ENCODE peak calls at places on chromosomes 12 and 14, in seven cellular contexts. V is neural progenitor cell, N is PC-3, D is SK-N-SH, Q is HCT116, F is GM23248, S is OCI-LY7. U is an unnamed sample. For H3K4me1, the result is how much of the 10 kb centered on the place peaks cover.

GRCh38 chr14:86802726-86803125 is 1190.3 kb downstream of the GALC start:
- DNase-seq in Q (no peak), D (no peak), N (no peak), S (no peak), F (no peak), V (no peak), U (no peak)

GRCh38 chr12:84689638-84690037 is 223.0 kb downstream of the SLC6A15 start:
- DNase-seq in V (no peak), N (no peak), Q (no peak), F (no peak), D (no peak), S (no peak), U (peak)

GRCh38 chr12:56158926-56159461 is 835 bp downstream of the MYL6 start:
- DNase-seq in D (peak), S (peak), N (peak), V (peak), F (peak), Q (no peak), U (peak)

GRCh38 chr14:56159066-56159465 is 40.9 kb downstream of the PELI2 start:
- DNase-seq in N (peak), F (no peak), S (no peak), V (no peak), Q (no peak), D (no peak), U (no peak)

GRCh38 chr12:68609955-68610434 is 704 bp upstream of the RAP1B start:
- DNase-seq in Q (no peak), S (peak), N (peak), V (peak), D (peak), F (peak), U (peak)

GRCh38 chr12:94994312-94994711 is 9.2 kb downstream of the NDUFA12 start:
- DNase-seq in D (no peak), F (peak), S (no peak), N (peak), V (no peak), Q (peak), U (peak)

GRCh38 chr14:77822307-77822706 is 22.4 kb downstream of the ADCK1 start:
- DNase-seq in S (no peak), N (no peak), Q (no peak), V (no peak), F (no peak), D (no peak), U (no peak)

GRCh38 chr14:90559811-90560492 is 163.1 kb downstream of the CALM1 start:
- DNase-seq in Q (no peak), S (no peak), D (no peak), V (no peak), F (no peak), N (no peak), U (no peak)

GRCh38 chr12:117854339-117855012 is 114.3 kb downstream of the KSR2 start:
- DNase-seq in D (peak), N (peak), S (peak), V (peak), Q (no peak), F (peak), U (peak)

GRCh38 chr14:104223101-104223809 is 84.9 kb downstream of the KIF26A start:
- DNase-seq in D (peak), S (no peak), V (no peak), N (no peak), F (no peak), Q (no peak), U (peak)

GRCh38 chr14:23548351-23549318 is 2.9 kb downstream of the ZFHX2 start:
- DNase-seq in N (no peak), Q (no peak), V (peak), S (no peak), F (peak), D (no peak), U (no peak)
- H3K4me1 ChIP-seq in N (under half), Q (under half), V (half or more), S (under half), F (under half), D (under half), U (under half)

DNA sequence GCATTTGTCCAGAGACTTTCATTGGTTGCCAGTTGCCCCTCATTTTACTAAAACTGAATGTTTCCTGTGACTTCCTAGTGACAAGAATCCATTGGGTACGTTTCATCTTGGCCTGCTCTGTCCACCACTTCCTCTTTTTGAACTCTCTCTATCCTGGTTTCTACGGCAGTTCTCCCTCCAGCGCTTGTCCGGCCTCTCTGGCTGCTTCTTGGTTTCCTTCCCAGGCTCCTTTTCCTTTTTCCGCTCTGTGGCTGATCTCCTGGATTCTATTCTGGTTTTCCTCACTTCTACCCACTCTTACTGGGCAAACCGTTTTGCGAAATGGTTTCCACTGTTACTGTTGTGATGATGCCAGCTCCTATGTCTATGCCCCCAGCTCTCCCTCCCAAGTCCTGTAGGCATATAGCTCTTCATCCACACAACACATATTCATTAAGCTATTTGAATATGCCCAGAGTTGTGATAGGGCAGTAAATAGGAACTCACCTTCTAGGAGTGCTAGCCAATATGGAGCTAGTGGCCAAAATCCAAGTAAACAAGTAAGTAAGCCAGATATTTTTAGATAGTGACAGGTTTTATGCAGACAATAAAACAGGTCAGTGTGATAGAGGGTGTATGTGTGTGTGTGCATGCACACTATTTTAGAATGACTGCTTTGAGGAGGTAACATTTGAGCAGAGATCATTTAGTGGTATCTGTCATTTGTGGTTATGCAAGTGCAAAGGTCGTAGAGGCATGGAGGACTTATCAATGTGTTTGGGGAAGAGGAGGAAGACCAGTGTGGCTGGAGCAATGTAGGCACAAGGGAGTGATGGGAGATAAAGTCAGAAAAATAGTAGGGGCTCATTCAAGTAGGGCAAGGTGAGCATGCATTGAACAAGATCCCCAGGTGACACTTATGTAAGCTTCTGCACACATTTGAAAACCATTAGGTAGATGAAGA is 27.9 kb upstream of the CTDSP2 start:
- DNase-seq in D (no peak), S (no peak), V (no peak), N (no peak), F (no peak), Q (no peak), U (no peak)
- H3K27ac ChIP-seq in D (no peak), S (no peak), V (no peak), N (no peak), F (no peak), Q (no peak), U (no peak)

GRCh38 chr12:85923767-85924331 is 49.8 kb downstream of the NTS start:
- DNase-seq in S (peak), N (peak), V (peak), F (peak), Q (peak), D (peak), U (peak)
- TF ChIP-seq EZH2phosphoT487 in S (no peak), N (no peak), V (no peak), F (no peak), Q (no peak), D (no peak), U (no peak)

GRCh38 chr14:60510254-60510975 is 1.5 kb downstream of the SIX6 start:
- DNase-seq in D (no peak), F (no peak), N (no peak), V (no peak), Q (no peak), S (no peak), U (no peak)
- H3K4me1 ChIP-seq in D (under half), F (under half), N (under half), V (half or more), Q (under half), S (under half), U (under half)

GRCh38 chr12:6037459-6037858 is 87.0 kb downstream of the VWF start:
- DNase-seq in S (no peak), V (no peak), D (no peak), N (no peak), Q (no peak), F (no peak), U (no peak)

GRCh38 chr12:6041891-6042290 is 82.6 kb downstream of the VWF start:
- DNase-seq in N (no peak), Q (no peak), V (no peak), F (peak), S (no peak), D (no peak), U (no peak)

GRCh38 chr12:6042447-6042846 is 82.0 kb downstream of the VWF start:
- DNase-seq in N (no peak), S (no peak), F (peak), Q (no peak), D (no peak), V (no peak), U (no peak)

GRCh38 chr12:6038160-6038559 is 86.3 kb downstream of the VWF start:
- DNase-seq in Q (peak), N (peak), S (peak), F (peak), D (peak), V (peak), U (peak)

DNA sequence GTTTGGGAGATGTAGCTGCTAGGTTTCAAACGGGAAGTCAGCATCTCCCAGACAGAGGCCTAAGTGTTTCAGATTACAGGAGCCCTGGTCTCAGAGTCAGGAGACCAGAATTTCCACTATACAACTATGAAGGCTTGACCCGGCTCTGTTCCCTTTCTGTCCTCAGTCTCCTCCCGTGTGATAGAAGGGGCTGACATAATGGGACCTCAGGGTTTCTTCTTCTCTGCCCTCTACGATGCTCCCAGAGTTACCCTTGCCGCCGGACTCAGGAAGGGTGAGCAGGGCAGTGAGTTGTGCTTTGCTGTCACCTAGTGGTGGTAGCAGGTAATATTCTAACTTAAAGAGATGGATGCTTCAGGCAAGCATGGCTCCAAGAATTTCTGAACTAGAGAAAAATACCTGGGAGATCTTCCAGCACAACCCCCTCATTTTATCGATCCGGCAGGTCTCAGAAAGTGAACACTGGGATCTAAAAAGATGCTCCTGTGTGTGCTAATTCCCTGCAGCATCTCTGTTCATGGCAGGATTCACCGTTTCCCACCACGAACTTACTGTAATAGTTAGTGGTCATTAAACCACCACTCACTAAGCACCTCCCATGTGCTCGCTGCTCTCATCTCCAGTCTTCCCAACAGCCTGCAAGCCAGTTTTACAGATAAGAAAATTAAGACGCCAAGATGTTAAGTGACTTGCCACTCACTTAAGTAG is 84.4 kb downstream of the VWF start:
- DNase-seq in Q (peak), V (peak), D (peak), N (peak), F (peak), S (peak), U (peak)
- H3K27ac ChIP-seq in Q (no peak), V (no peak), D (no peak), N (no peak), F (no peak), S (no peak), U (no peak)

DNA sequence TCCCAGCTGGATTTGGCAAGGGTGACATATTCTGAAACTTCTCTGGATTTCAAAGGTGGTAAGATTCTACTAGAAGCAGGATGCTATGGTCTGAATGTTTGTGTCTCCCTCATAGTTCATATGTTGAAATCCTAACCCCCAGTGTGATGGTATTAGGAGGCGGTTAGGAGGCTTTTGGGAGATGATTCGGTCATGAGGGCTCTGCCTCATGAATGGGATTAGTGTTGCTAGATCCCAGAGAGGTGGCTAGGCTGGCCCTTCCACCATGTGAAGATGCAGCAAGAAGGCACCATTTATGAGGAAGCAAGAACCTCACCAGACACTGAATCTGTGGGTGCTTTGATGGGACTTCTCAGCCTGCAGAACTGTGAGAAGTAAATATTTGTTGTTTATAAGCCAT is 11.0 kb upstream of the PEX5 start:
- DNase-seq in S (no peak), V (no peak), F (no peak), D (no peak), N (no peak), Q (no peak), U (no peak)
- TF ChIP-seq EZH2phosphoT487 in S (no peak), V (no peak), F (no peak), D (no peak), N (no peak), Q (no peak), U (no peak)

GRCh38 chr14:26121181-26121580 is 476.7 kb downstream of the NOVA1 start:
- DNase-seq in F (no peak), V (no peak), D (no peak), S (no peak), Q (no peak), N (no peak), U (no peak)
- H3K4me1 ChIP-seq in F (under half), V (under half), D (under half), S (under half), Q (under half), N (under half), U (under half)

GRCh38 chr14:60093088-60093487 is 1.4 kb downstream of the PCNX4 start:
- DNase-seq in Q (no peak), F (peak), S (no peak), N (peak), V (no peak), D (no peak), U (no peak)
- H3K27ac ChIP-seq in Q (peak), F (peak), S (peak), N (peak), V (no peak), D (peak), U (peak)

DNA sequence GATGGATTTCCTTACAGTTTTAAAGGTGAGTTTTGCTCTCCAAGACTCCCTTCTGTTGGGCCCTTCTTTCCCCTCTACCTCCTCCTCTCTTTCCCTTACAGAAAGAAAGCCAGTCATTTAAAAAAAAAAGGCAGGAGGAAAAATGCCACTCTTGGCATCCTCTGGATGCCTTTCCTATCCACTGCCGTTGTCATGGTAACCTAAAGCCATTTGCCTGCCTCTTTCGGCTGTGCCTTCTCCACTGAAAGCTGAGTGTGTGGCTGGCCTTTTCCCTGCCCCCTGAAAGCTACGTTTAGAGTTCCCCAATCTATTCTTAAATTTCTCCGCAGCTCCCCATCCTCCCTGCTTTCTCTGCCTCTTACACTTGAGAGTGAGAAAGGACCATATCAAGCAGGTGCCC is 67.1 kb downstream of the TUNAR start:
- DNase-seq in N (no peak), S (no peak), Q (no peak), V (peak), F (no peak), D (peak), U (no peak)
- TF ChIP-seq EZH2phosphoT487 in N (no peak), S (no peak), Q (no peak), V (peak), F (no peak), D (no peak), U (no peak)

DNA sequence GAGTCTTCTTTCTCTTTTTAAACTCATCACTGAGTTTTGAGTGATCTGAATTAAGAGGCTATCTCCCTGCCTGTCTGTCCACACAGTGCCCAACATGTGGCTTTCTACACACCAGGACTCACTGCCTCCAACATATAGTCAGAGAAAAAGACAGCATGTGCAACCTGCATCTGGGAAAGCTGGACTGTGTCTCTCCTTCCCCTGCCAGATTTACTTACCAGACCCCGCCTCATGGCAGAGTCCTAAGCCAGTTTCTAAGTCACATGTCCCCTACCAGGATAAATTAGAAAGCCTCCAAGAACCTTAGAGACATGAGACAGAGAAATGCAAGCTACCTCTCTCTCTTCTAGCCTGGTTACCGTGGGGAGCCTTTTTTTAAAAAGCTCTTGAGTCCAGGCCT is 2.7 kb upstream of the HDAC7 start:
- DNase-seq in Q (no peak), N (no peak), S (no peak), V (no peak), D (no peak), F (no peak), U (no peak)
- H3K4me1 ChIP-seq in Q (half or more), N (half or more), S (half or more), V (under half), D (under half), F (half or more), U (under half)